ENCODE peak calls at places on chromosomes 1 and 21, in four cellular contexts. C, R, J and E are unnamed samples.

GRCh38 chr1:166884040-166884642 is 8.1 kb upstream of the TADA1 start:
- DNase-seq in C (no peak), R (peak; percentile 65), J (peak; percentile 25), E (peak; percentile 18)

GRCh38 chr1:230176871-230177411 is 109.9 kb downstream of the GALNT2 start:
- DNase-seq in C (no peak), R (peak; percentile 83), J (no peak), E (no peak)

GRCh38 chr21:42840411-42841155 is 38.8 kb downstream of the WDR4 start:
- DNase-seq in C (peak; percentile 11), R (no peak), J (no peak), E (peak; percentile 25)

GRCh38 chr1:6347641-6348487 is 45.7 kb downstream of the ACOT7 start:
- DNase-seq in C (no peak), R (no peak), J (peak; percentile 73), E (peak; percentile 50)

GRCh38 chr1:220786337-220787068 is at the start of gene MTARC1:
- DNase-seq in C (no peak), R (peak; percentile 56), J (no peak), E (peak; percentile 91)

GRCh38 chr1:59497616-59498015 is 200.7 kb downstream of the FGGY start:
- DNase-seq in C (no peak), R (no peak), J (no peak), E (no peak)

GRCh38 chr1:6392081-6392879 is 1.3 kb downstream of the ACOT7 start:
- DNase-seq in C (no peak), R (peak; percentile 17), J (no peak), E (no peak)

GRCh38 chr21:42010507-42011493 is 640 bp upstream of the ZBTB21 start:
- DNase-seq in C (peak; percentile 74), R (no peak), J (peak; percentile 31), E (peak; percentile 60)

GRCh38 chr1:21217812-21218596 is 41.3 kb upstream of the EIF4G3 start:
- DNase-seq in C (no peak), R (peak; percentile 70), J (peak; percentile 25), E (no peak)

GRCh38 chr1:179588425-179589024 is 3.1 kb upstream of the TDRD5 start:
- DNase-seq in C (no peak), R (no peak), J (no peak), E (no peak)

GRCh38 chr1:112493351-112493750 is 15.4 kb upstream of the WNT2B start:
- DNase-seq in C (no peak), R (no peak), J (no peak), E (no peak)

GRCh38 chr1:112685913-112686312 is 11.5 kb downstream of the MOV10 start:
- DNase-seq in C (no peak), R (no peak), J (no peak), E (no peak)

GRCh38 chr21:42097860-42098259 is 26.7 kb downstream of the UMODL1 start:
- DNase-seq in C (no peak), R (peak; percentile 62), J (no peak), E (peak; percentile 41)

GRCh38 chr1:218351617-218352438 is 6.7 kb downstream of the TGFB2 start:
- DNase-seq in C (no peak), R (no peak), J (peak; percentile 31), E (no peak)

GRCh38 chr1:182383934-182384333 is 7.7 kb downstream of the GLUL start:
- DNase-seq in C (no peak), R (no peak), J (no peak), E (no peak)

GRCh38 chr1:24506706-24507422 is 4.2 kb downstream of the RCAN3 start:
- DNase-seq in C (no peak), R (no peak), J (peak; percentile 62), E (no peak)

GRCh38 chr1:59081181-59081580 is 215.7 kb upstream of the FGGY start:
- DNase-seq in C (no peak), R (no peak), J (no peak), E (no peak)

GRCh38 chr1:51392241-51392640 is 61.9 kb upstream of the TTC39A start:
- DNase-seq in C (no peak), R (no peak), J (no peak), E (no peak)

GRCh38 chr1:19068639-19069276 is 112.3 kb upstream of the IFFO2 start:
- DNase-seq in C (no peak), R (no peak), J (no peak), E (no peak)

GRCh38 chr21:15309721-15310120 is 244.9 kb upstream of the NRIP1 start:
- DNase-seq in C (no peak), R (no peak), J (no peak), E (no peak)

GRCh38 chr1:162822391-162823200 is 32.1 kb downstream of the HSD17B7 start:
- DNase-seq in C (no peak), R (peak; percentile 44), J (no peak), E (peak; percentile 30)

GRCh38 chr1:33270379-33270778 is 14.1 kb downstream of the ZNF362 start:
- DNase-seq in C (no peak), R (no peak), J (no peak), E (no peak)

GRCh38 chr1:33268457-33268856 is 12.2 kb downstream of the ZNF362 start:
- DNase-seq in C (no peak), R (no peak), J (no peak), E (no peak)

GRCh38 chr1:33270808-33271465 is 14.6 kb downstream of the ZNF362 start:
- DNase-seq in C (peak; percentile 47), R (no peak), J (no peak), E (no peak)

GRCh38 chr1:33268927-33269610 is 12.8 kb downstream of the ZNF362 start:
- DNase-seq in C (no peak), R (no peak), J (no peak), E (no peak)

GRCh38 chr1:33269621-33270020 is 13.3 kb downstream of the ZNF362 start:
- DNase-seq in C (peak; percentile 49), R (no peak), J (no peak), E (no peak)
- H3K4me3 ChIP-seq in C (no peak overlapping the region), R (no peak overlapping the region), J (no peak overlapping the region), E (no peak overlapping the region)

GRCh38 chr1:2987773-2988172 is 33.5 kb upstream of the ACTRT2 start:
- DNase-seq in C (peak; percentile 53), R (no peak), J (no peak), E (no peak)
- TF ChIP-seq CTCF in C (no peak), R (no peak), J (no peak), E (no peak)

DNA sequence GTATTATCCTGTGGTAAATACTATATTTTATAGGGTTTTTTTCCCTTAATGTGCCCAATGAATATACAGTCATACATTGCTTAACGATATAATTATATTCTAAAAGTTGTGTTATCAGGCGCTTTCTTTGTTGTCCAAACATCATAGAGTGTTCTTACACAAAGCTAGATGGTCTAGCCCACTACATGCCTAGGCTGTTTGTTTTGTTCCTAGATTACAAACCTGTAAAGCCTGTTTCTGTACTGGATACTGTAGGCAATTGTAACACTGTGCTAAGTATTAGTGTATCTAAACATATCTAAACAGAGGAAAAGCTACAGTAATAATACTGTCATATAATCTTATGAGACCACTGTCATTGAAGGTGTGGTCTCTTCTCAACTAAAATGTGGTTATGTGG is 242.6 kb upstream of the C1orf105 start:
- DNase-seq in C (no peak), R (no peak), J (no peak), E (peak; percentile 49)
- H3K27me3 ChIP-seq in C (no peaks in the 10 kb centered on the region), R (no peaks in the 10 kb centered on the region), J (no peaks in the 10 kb centered on the region), E (no peaks in the 10 kb centered on the region)

GRCh38 chr1:178052650-178053461 is 41.0 kb upstream of the RASAL2 start:
- DNase-seq in C (no peak), R (no peak), J (no peak), E (peak; percentile 45)
- H3K4me3 ChIP-seq in C (no peak overlapping the region), R (no peak overlapping the region), J (no peak overlapping the region), E (peak overlapping the region; percentile 2)

DNA sequence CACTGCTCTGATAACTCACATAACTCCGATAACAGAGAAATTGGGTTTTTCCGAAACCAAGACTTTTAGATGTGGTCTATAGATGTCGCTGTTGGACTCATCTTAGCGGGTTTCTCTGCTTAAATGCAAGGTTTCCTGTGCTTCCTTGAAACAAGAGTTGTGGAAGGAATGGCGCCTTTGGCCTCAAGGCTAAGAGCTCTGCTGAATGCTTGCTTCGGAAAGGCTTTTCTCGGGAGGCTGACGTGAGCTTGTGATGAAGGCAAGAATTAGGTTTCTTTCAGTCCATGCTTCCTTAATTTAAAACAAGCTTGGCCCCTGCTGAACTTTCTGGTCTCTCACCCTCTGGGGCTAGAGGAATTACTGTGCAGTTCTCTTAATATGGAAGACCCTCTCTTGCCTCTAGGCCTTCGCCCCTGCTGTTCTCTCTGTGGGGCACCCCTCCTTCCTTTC is 113.5 kb downstream of the MAP3K21 start:
- DNase-seq in C (no peak), R (peak; percentile 21), J (no peak), E (peak; percentile 44)
- TF ChIP-seq CTCF in C (peak; percentile 42), R (peak; percentile 83), J (no peak), E (peak; percentile 62)

GRCh38 chr1:114157275-114157660 is 3.6 kb upstream of the SYT6 start:
- DNase-seq in C (no peak), R (no peak), J (no peak), E (no peak)
- H3K27me3 ChIP-seq in C (peaks cover 73% of the 10 kb centered on the region), R (peaks cover 35% of the 10 kb centered on the region), J (peaks cover 37% of the 10 kb centered on the region), E (no peaks in the 10 kb centered on the region)

DNA sequence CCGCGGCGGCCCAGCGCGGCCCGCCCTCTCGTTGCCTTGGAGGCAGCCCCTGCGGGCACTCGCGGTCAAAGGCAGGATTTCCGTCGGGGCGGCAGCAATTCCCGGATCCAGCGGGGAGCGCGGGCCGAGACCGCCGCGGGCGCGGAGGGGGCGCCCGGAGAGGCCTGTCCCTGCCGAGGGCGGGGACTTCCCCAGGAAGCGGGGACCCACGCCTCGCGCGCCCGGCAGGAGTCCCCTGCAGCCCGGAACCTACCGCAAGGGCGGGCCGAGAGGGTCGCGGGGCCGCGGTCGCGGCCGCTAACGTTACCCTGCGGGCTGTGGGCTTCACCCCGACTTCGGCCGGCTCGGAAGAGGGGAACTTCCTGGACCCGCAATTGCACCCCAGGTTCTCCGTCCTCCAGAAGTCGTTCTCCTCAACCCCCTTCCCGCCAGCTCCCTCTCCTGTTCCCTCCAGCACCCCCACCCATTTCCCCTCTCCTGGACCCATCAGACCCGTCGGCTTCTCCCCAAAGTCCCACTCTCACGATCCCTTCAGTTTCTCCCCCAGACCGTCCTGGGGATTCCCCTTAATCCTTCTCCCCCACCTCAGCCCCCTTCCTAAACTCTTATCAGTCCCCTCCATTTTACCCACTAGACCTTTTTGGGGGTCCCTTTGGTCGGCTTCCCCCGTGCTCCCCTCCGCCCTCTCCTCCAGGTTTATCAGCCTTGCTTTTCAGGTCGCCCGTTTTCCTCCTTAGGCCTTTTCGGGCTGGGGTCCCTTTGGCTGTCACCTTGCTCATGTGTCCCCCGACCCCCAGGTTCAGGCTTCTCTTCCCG is 611 bp downstream of the FGR start:
- DNase-seq in C (no peak), R (no peak), J (peak; percentile 48), E (no peak)
- H3K4me3 ChIP-seq in C (peak overlapping the region; percentile 55), R (peak overlapping the region; percentile 59), J (peak overlapping the region; percentile 29), E (no peak overlapping the region)

GRCh38 chr1:9350960-9351359 is 58.3 kb downstream of the SPSB1 start:
- DNase-seq in C (no peak), R (no peak), J (no peak), E (no peak)
- TF ChIP-seq CTCF in C (no peak), R (no peak), J (no peak), E (no peak)